ENCODE peak calls at places on chromosomes 5 and 9, in nine cellular contexts. One of them, this sample, is unnamed.

GRCh38 chr9:134624119-134624826 is 17.3 kb upstream of the COL5A1 start:
- DNase-seq in progenitor cell of endocrine pancreas: no peak
- DNase-seq in activated CD8-positive, alpha-beta memory T cell treated with anti-CD3 and anti-CD28 coated beads for 24 hours: no peak
- DNase-seq in MV-4-11: no peak
- DNase-seq in RKO: no peak
- DNase-seq in erythroblast: no peak
- DNase-seq in heart left ventricle: peak
- DNase-seq in AG20443: peak
- DNase-seq in SK-N-SH: no peak
- DNase-seq in this sample: no peak

GRCh38 chr9:132446887-132447286 is 36.9 kb downstream of the CFAP77 start:
- DNase-seq in MV-4-11: no peak
- DNase-seq in heart left ventricle: no peak
- DNase-seq in AG20443: no peak
- DNase-seq in SK-N-SH: no peak
- DNase-seq in activated CD8-positive, alpha-beta memory T cell treated with anti-CD3 and anti-CD28 coated beads for 24 hours: no peak
- DNase-seq in progenitor cell of endocrine pancreas: no peak
- DNase-seq in erythroblast: no peak
- DNase-seq in RKO: no peak
- DNase-seq in this sample: no peak

GRCh38 chr9:33211695-33212393 is 28.1 kb upstream of the SPINK4 start:
- DNase-seq in activated CD8-positive, alpha-beta memory T cell treated with anti-CD3 and anti-CD28 coated beads for 24 hours: no peak
- DNase-seq in MV-4-11: no peak
- DNase-seq in SK-N-SH: no peak
- DNase-seq in erythroblast: no peak
- DNase-seq in progenitor cell of endocrine pancreas: no peak
- DNase-seq in heart left ventricle: no peak
- DNase-seq in RKO: no peak
- DNase-seq in AG20443: no peak
- DNase-seq in this sample: peak

GRCh38 chr5:148343049-148343413 is 7.7 kb downstream of the SPINK9 start:
- DNase-seq in SK-N-SH: no peak
- DNase-seq in erythroblast: peak
- DNase-seq in activated CD8-positive, alpha-beta memory T cell treated with anti-CD3 and anti-CD28 coated beads for 24 hours: no peak
- DNase-seq in MV-4-11: peak
- DNase-seq in AG20443: no peak
- DNase-seq in RKO: no peak
- DNase-seq in heart left ventricle: no peak
- DNase-seq in progenitor cell of endocrine pancreas: no peak
- DNase-seq in this sample: no peak

GRCh38 chr5:179284751-179285191 is 60.5 kb downstream of the ADAMTS2 start:
- DNase-seq in progenitor cell of endocrine pancreas: no peak
- DNase-seq in AG20443: no peak
- DNase-seq in MV-4-11: no peak
- DNase-seq in RKO: no peak
- DNase-seq in activated CD8-positive, alpha-beta memory T cell treated with anti-CD3 and anti-CD28 coated beads for 24 hours: no peak
- DNase-seq in heart left ventricle: peak
- DNase-seq in SK-N-SH: peak
- DNase-seq in erythroblast: no peak
- DNase-seq in this sample: no peak

GRCh38 chr9:36873247-36873875 is 160.7 kb downstream of the PAX5 start:
- DNase-seq in RKO: peak
- DNase-seq in heart left ventricle: peak
- DNase-seq in progenitor cell of endocrine pancreas: peak
- DNase-seq in MV-4-11: peak
- DNase-seq in AG20443: peak
- DNase-seq in SK-N-SH: peak
- DNase-seq in activated CD8-positive, alpha-beta memory T cell treated with anti-CD3 and anti-CD28 coated beads for 24 hours: peak
- DNase-seq in erythroblast: peak
- DNase-seq in this sample: peak

GRCh38 chr5:135426102-135427082 is 20.8 kb downstream of the DCANP1 start:
- DNase-seq in progenitor cell of endocrine pancreas: no peak
- DNase-seq in activated CD8-positive, alpha-beta memory T cell treated with anti-CD3 and anti-CD28 coated beads for 24 hours: no peak
- DNase-seq in RKO: peak
- DNase-seq in erythroblast: peak
- DNase-seq in MV-4-11: peak
- DNase-seq in AG20443: peak
- DNase-seq in SK-N-SH: peak
- DNase-seq in heart left ventricle: no peak
- DNase-seq in this sample: peak

GRCh38 chr5:107502711-107503110 is 168.0 kb downstream of the EFNA5 start:
- DNase-seq in erythroblast: no peak
- DNase-seq in activated CD8-positive, alpha-beta memory T cell treated with anti-CD3 and anti-CD28 coated beads for 24 hours: no peak
- DNase-seq in AG20443: no peak
- DNase-seq in progenitor cell of endocrine pancreas: no peak
- DNase-seq in heart left ventricle: no peak
- DNase-seq in MV-4-11: no peak
- DNase-seq in RKO: no peak
- DNase-seq in SK-N-SH: peak
- DNase-seq in this sample: no peak

GRCh38 chr5:150672884-150673275 is 11.8 kb downstream of the MYOZ3 start:
- DNase-seq in activated CD8-positive, alpha-beta memory T cell treated with anti-CD3 and anti-CD28 coated beads for 24 hours: no peak
- DNase-seq in SK-N-SH: no peak
- DNase-seq in progenitor cell of endocrine pancreas: no peak
- DNase-seq in AG20443: no peak
- DNase-seq in erythroblast: no peak
- DNase-seq in MV-4-11: no peak
- DNase-seq in heart left ventricle: no peak
- DNase-seq in RKO: no peak
- DNase-seq in this sample: no peak

GRCh38 chr5:147403659-147404640 is 105.9 kb downstream of the DPYSL3 start:
- DNase-seq in MV-4-11: peak
- DNase-seq in RKO: peak
- DNase-seq in progenitor cell of endocrine pancreas: no peak
- DNase-seq in AG20443: peak
- DNase-seq in activated CD8-positive, alpha-beta memory T cell treated with anti-CD3 and anti-CD28 coated beads for 24 hours: no peak
- DNase-seq in SK-N-SH: no peak
- DNase-seq in erythroblast: no peak
- DNase-seq in heart left ventricle: no peak
- DNase-seq in this sample: no peak

GRCh38 chr5:73186976-73187375 is 14.0 kb downstream of the TMEM174 start:
- DNase-seq in RKO: peak
- DNase-seq in progenitor cell of endocrine pancreas: no peak
- DNase-seq in activated CD8-positive, alpha-beta memory T cell treated with anti-CD3 and anti-CD28 coated beads for 24 hours: no peak
- DNase-seq in SK-N-SH: no peak
- DNase-seq in MV-4-11: no peak
- DNase-seq in AG20443: peak
- DNase-seq in heart left ventricle: no peak
- DNase-seq in erythroblast: no peak
- DNase-seq in this sample: no peak

GRCh38 chr5:168833383-168833782 is 254.2 kb upstream of the PANK3 start:
- DNase-seq in MV-4-11: no peak
- DNase-seq in RKO: no peak
- DNase-seq in erythroblast: no peak
- DNase-seq in AG20443: no peak
- DNase-seq in heart left ventricle: no peak
- DNase-seq in progenitor cell of endocrine pancreas: no peak
- DNase-seq in activated CD8-positive, alpha-beta memory T cell treated with anti-CD3 and anti-CD28 coated beads for 24 hours: no peak
- DNase-seq in SK-N-SH: no peak
- DNase-seq in this sample: no peak

GRCh38 chr9:2755285-2755684 is 38.0 kb downstream of the KCNV2 start:
- DNase-seq in AG20443: no peak
- DNase-seq in erythroblast: no peak
- DNase-seq in progenitor cell of endocrine pancreas: no peak
- DNase-seq in SK-N-SH: no peak
- DNase-seq in RKO: no peak
- DNase-seq in activated CD8-positive, alpha-beta memory T cell treated with anti-CD3 and anti-CD28 coated beads for 24 hours: no peak
- DNase-seq in heart left ventricle: no peak
- DNase-seq in MV-4-11: no peak
- DNase-seq in this sample: peak

GRCh38 chr5:177457239-177458121 is 10.9 kb downstream of the PRR7 start:
- DNase-seq in MV-4-11: peak
- DNase-seq in SK-N-SH: peak
- DNase-seq in AG20443: peak
- DNase-seq in erythroblast: peak
- DNase-seq in progenitor cell of endocrine pancreas: peak
- DNase-seq in RKO: peak
- DNase-seq in heart left ventricle: no peak
- DNase-seq in activated CD8-positive, alpha-beta memory T cell treated with anti-CD3 and anti-CD28 coated beads for 24 hours: no peak
- DNase-seq in this sample: peak

GRCh38 chr9:132242621-132243155 is 80.8 kb downstream of the NTNG2 start:
- DNase-seq in AG20443: no peak
- DNase-seq in progenitor cell of endocrine pancreas: no peak
- DNase-seq in MV-4-11: no peak
- DNase-seq in RKO: peak
- DNase-seq in heart left ventricle: no peak
- DNase-seq in SK-N-SH: no peak
- DNase-seq in erythroblast: no peak
- DNase-seq in activated CD8-positive, alpha-beta memory T cell treated with anti-CD3 and anti-CD28 coated beads for 24 hours: peak
- DNase-seq in this sample: no peak

GRCh38 chr5:9112520-9113291 is 433.2 kb downstream of the SEMA5A start:
- DNase-seq in activated CD8-positive, alpha-beta memory T cell treated with anti-CD3 and anti-CD28 coated beads for 24 hours: no peak
- DNase-seq in heart left ventricle: no peak
- DNase-seq in SK-N-SH: no peak
- DNase-seq in AG20443: no peak
- DNase-seq in progenitor cell of endocrine pancreas: no peak
- DNase-seq in MV-4-11: no peak
- DNase-seq in erythroblast: no peak
- DNase-seq in RKO: no peak
- DNase-seq in this sample: no peak

GRCh38 chr9:33619666-33620404 is 95.8 kb downstream of the ANKRD18B start:
- DNase-seq in MV-4-11: peak
- DNase-seq in erythroblast: peak
- DNase-seq in heart left ventricle: no peak
- DNase-seq in SK-N-SH: no peak
- DNase-seq in RKO: peak
- DNase-seq in progenitor cell of endocrine pancreas: no peak
- DNase-seq in activated CD8-positive, alpha-beta memory T cell treated with anti-CD3 and anti-CD28 coated beads for 24 hours: no peak
- DNase-seq in AG20443: no peak
- DNase-seq in this sample: no peak

GRCh38 chr5:112338681-112339337 is 80.3 kb downstream of the EPB41L4A start:
- DNase-seq in MV-4-11: no peak
- DNase-seq in RKO: no peak
- DNase-seq in activated CD8-positive, alpha-beta memory T cell treated with anti-CD3 and anti-CD28 coated beads for 24 hours: no peak
- DNase-seq in SK-N-SH: no peak
- DNase-seq in AG20443: peak
- DNase-seq in progenitor cell of endocrine pancreas: no peak
- DNase-seq in erythroblast: peak
- DNase-seq in heart left ventricle: no peak
- DNase-seq in this sample: no peak

GRCh38 chr5:175686396-175686795 is 28.5 kb downstream of the HRH2 start:
- DNase-seq in activated CD8-positive, alpha-beta memory T cell treated with anti-CD3 and anti-CD28 coated beads for 24 hours: no peak
- DNase-seq in AG20443: no peak
- DNase-seq in heart left ventricle: no peak
- DNase-seq in MV-4-11: no peak
- DNase-seq in RKO: no peak
- DNase-seq in progenitor cell of endocrine pancreas: no peak
- DNase-seq in SK-N-SH: no peak
- DNase-seq in erythroblast: no peak
- DNase-seq in this sample: no peak

GRCh38 chr5:155293605-155294178 is 280.1 kb downstream of the KIF4B start:
- DNase-seq in AG20443: no peak
- DNase-seq in SK-N-SH: peak
- DNase-seq in activated CD8-positive, alpha-beta memory T cell treated with anti-CD3 and anti-CD28 coated beads for 24 hours: no peak
- DNase-seq in erythroblast: no peak
- DNase-seq in progenitor cell of endocrine pancreas: no peak
- DNase-seq in RKO: no peak
- DNase-seq in MV-4-11: no peak
- DNase-seq in heart left ventricle: no peak
- DNase-seq in this sample: peak

GRCh38 chr5:80246995-80247729 is 8.7 kb downstream of the SERINC5 start:
- DNase-seq in SK-N-SH: peak
- DNase-seq in MV-4-11: peak
- DNase-seq in activated CD8-positive, alpha-beta memory T cell treated with anti-CD3 and anti-CD28 coated beads for 24 hours: peak
- DNase-seq in heart left ventricle: no peak
- DNase-seq in erythroblast: peak
- DNase-seq in AG20443: peak
- DNase-seq in progenitor cell of endocrine pancreas: no peak
- DNase-seq in RKO: peak
- DNase-seq in this sample: no peak

GRCh38 chr5:140595538-140595937 is 30.9 kb downstream of the SLC35A4 start:
- DNase-seq in SK-N-SH: no peak
- DNase-seq in heart left ventricle: no peak
- DNase-seq in progenitor cell of endocrine pancreas: no peak
- DNase-seq in MV-4-11: peak
- DNase-seq in RKO: no peak
- DNase-seq in erythroblast: peak
- DNase-seq in AG20443: no peak
- DNase-seq in activated CD8-positive, alpha-beta memory T cell treated with anti-CD3 and anti-CD28 coated beads for 24 hours: no peak
- DNase-seq in this sample: no peak

GRCh38 chr9:95316274-95316673 is 1.2 kb downstream of the FANCC start:
- DNase-seq in progenitor cell of endocrine pancreas: no peak
- DNase-seq in heart left ventricle: no peak
- DNase-seq in MV-4-11: no peak
- DNase-seq in activated CD8-positive, alpha-beta memory T cell treated with anti-CD3 and anti-CD28 coated beads for 24 hours: no peak
- DNase-seq in SK-N-SH: no peak
- DNase-seq in AG20443: no peak
- DNase-seq in RKO: peak
- DNase-seq in erythroblast: peak
- DNase-seq in this sample: no peak

GRCh38 chr9:33927694-33928093 is 110.7 kb downstream of the UBE2R2 start:
- DNase-seq in erythroblast: no peak
- DNase-seq in AG20443: no peak
- DNase-seq in MV-4-11: no peak
- DNase-seq in activated CD8-positive, alpha-beta memory T cell treated with anti-CD3 and anti-CD28 coated beads for 24 hours: no peak
- DNase-seq in RKO: no peak
- DNase-seq in progenitor cell of endocrine pancreas: no peak
- DNase-seq in heart left ventricle: no peak
- DNase-seq in SK-N-SH: no peak
- DNase-seq in this sample: no peak

GRCh38 chr9:98627291-98627690 is 81.4 kb downstream of the GABBR2 start:
- DNase-seq in MV-4-11: no peak
- DNase-seq in SK-N-SH: no peak
- DNase-seq in progenitor cell of endocrine pancreas: no peak
- DNase-seq in erythroblast: no peak
- DNase-seq in AG20443: peak
- DNase-seq in activated CD8-positive, alpha-beta memory T cell treated with anti-CD3 and anti-CD28 coated beads for 24 hours: no peak
- DNase-seq in RKO: no peak
- DNase-seq in heart left ventricle: no peak
- DNase-seq in this sample: no peak

GRCh38 chr5:140362875-140363630 is 3.1 kb downstream of the SLC4A9 start:
- DNase-seq in erythroblast: peak
- DNase-seq in SK-N-SH: peak
- DNase-seq in AG20443: peak
- DNase-seq in MV-4-11: peak
- DNase-seq in RKO: no peak
- DNase-seq in progenitor cell of endocrine pancreas: peak
- DNase-seq in activated CD8-positive, alpha-beta memory T cell treated with anti-CD3 and anti-CD28 coated beads for 24 hours: peak
- DNase-seq in heart left ventricle: peak
- DNase-seq in this sample: peak

GRCh38 chr5:153902026-153902425 is 136.7 kb downstream of the FAM114A2 start:
- DNase-seq in RKO: no peak
- DNase-seq in activated CD8-positive, alpha-beta memory T cell treated with anti-CD3 and anti-CD28 coated beads for 24 hours: no peak
- DNase-seq in erythroblast: no peak
- DNase-seq in SK-N-SH: no peak
- DNase-seq in heart left ventricle: no peak
- DNase-seq in AG20443: no peak
- DNase-seq in MV-4-11: no peak
- DNase-seq in progenitor cell of endocrine pancreas: no peak
- DNase-seq in this sample: no peak

GRCh38 chr5:156432830-156433105 is 105.8 kb downstream of the SGCD start:
- DNase-seq in AG20443: no peak
- DNase-seq in SK-N-SH: no peak
- DNase-seq in MV-4-11: no peak
- DNase-seq in activated CD8-positive, alpha-beta memory T cell treated with anti-CD3 and anti-CD28 coated beads for 24 hours: no peak
- DNase-seq in erythroblast: no peak
- DNase-seq in RKO: no peak
- DNase-seq in heart left ventricle: no peak
- DNase-seq in progenitor cell of endocrine pancreas: no peak
- DNase-seq in this sample: no peak

GRCh38 chr5:95543017-95543705 is 11.6 kb downstream of the SKIC3 start:
- DNase-seq in RKO: no peak
- DNase-seq in erythroblast: peak
- DNase-seq in heart left ventricle: no peak
- DNase-seq in MV-4-11: no peak
- DNase-seq in SK-N-SH: no peak
- DNase-seq in activated CD8-positive, alpha-beta memory T cell treated with anti-CD3 and anti-CD28 coated beads for 24 hours: no peak
- DNase-seq in AG20443: no peak
- DNase-seq in progenitor cell of endocrine pancreas: no peak
- DNase-seq in this sample: no peak

GRCh38 chr5:111246459-111246858 is 22.3 kb downstream of the CAMK4 start:
- DNase-seq in RKO: no peak
- DNase-seq in activated CD8-positive, alpha-beta memory T cell treated with anti-CD3 and anti-CD28 coated beads for 24 hours: no peak
- DNase-seq in SK-N-SH: no peak
- DNase-seq in erythroblast: no peak
- DNase-seq in MV-4-11: no peak
- DNase-seq in heart left ventricle: no peak
- DNase-seq in progenitor cell of endocrine pancreas: no peak
- DNase-seq in AG20443: no peak
- DNase-seq in this sample: no peak

GRCh38 chr5:93621340-93621872 is 38.4 kb downstream of the NR2F1 start:
- DNase-seq in heart left ventricle: peak
- DNase-seq in progenitor cell of endocrine pancreas: peak
- DNase-seq in erythroblast: peak
- DNase-seq in MV-4-11: no peak
- DNase-seq in AG20443: peak
- DNase-seq in SK-N-SH: peak
- DNase-seq in RKO: peak
- DNase-seq in activated CD8-positive, alpha-beta memory T cell treated with anti-CD3 and anti-CD28 coated beads for 24 hours: no peak
- DNase-seq in this sample: peak